ENCODE peak calls at places on chromosomes 1 and 21, in seven cellular contexts. A is K562, D is breast epithelium, O is spleen, Z is stomach, U is endothelial cell of umbilical vein, X is prostate gland. I is an unnamed sample.

GRCh38 chr1:47508900-47509488 is 71.2 kb downstream of the FOXD2 start:
- DNase-seq in A (no peak), D (no peak), O (peak; percentile 49), Z (no peak), U (no peak), X (no peak), I (no peak)

GRCh38 chr1:157715736-157716135 is 15.2 kb upstream of the FCRL3 start:
- DNase-seq in A (no peak), D (peak; percentile 71), O (no peak), Z (no peak), U (no peak), X (no peak), I (no peak)

GRCh38 chr1:246142320-246142893 is 364.7 kb downstream of the SMYD3 start:
- DNase-seq in A (peak; percentile 70), D (no peak), O (no peak), Z (no peak), U (peak; percentile 77), X (no peak), I (no peak)

GRCh38 chr1:85465791-85466134 is 804 bp upstream of the DDAH1 start:
- DNase-seq in A (no peak), D (no peak), O (no peak), Z (no peak), U (peak; percentile 28), X (no peak), I (no peak)

GRCh38 chr1:2786329-2787162 is 14.9 kb downstream of the TTC34 start:
- DNase-seq in A (peak; percentile 70), D (no peak), O (peak; percentile 90), Z (peak; percentile 57), U (peak; percentile 10), X (no peak), I (peak; percentile 69)

GRCh38 chr1:14372526-14372925 is 226.0 kb upstream of the KAZN start:
- DNase-seq in A (no peak), D (no peak), O (no peak), Z (no peak), U (no peak), X (no peak), I (no peak)

GRCh38 chr1:59976194-59977074 is 49.9 kb upstream of the CYP2J2 start:
- DNase-seq in A (peak; percentile 71), D (peak; percentile 39), O (peak; percentile 81), Z (peak; percentile 70), U (peak; percentile 63), X (peak; percentile 55), I (peak; percentile 75)

GRCh38 chr1:39398278-39399010 is 93.0 kb upstream of the BMP8A start:
- DNase-seq in A (peak; percentile 71), D (peak; percentile 37), O (no peak), Z (peak; percentile 59), U (peak; percentile 95), X (no peak), I (peak; percentile 82)

GRCh38 chr21:42840411-42841155 is 38.8 kb downstream of the WDR4 start:
- DNase-seq in A (peak; percentile 5), D (no peak), O (peak; percentile 41), Z (no peak), U (no peak), X (no peak), I (no peak)

GRCh38 chr21:42848932-42849758 is 30.2 kb downstream of the WDR4 start:
- DNase-seq in A (no peak), D (no peak), O (peak; percentile 68), Z (no peak), U (no peak), X (no peak), I (no peak)

GRCh38 chr1:195799016-195799415 is 809.2 kb downstream of the KCNT2 start:
- DNase-seq in A (no peak), D (no peak), O (no peak), Z (no peak), U (no peak), X (no peak), I (no peak)

GRCh38 chr1:230421485-230421884 is 4.6 kb downstream of the PGBD5 start:
- DNase-seq in A (no peak), D (no peak), O (no peak), Z (no peak), U (no peak), X (no peak), I (no peak)

GRCh38 chr1:230424440-230425251 is 1.5 kb downstream of the PGBD5 start:
- DNase-seq in A (no peak), D (no peak), O (no peak), Z (no peak), U (no peak), X (peak; percentile 34), I (no peak)

GRCh38 chr1:230423261-230423660 is 2.9 kb downstream of the PGBD5 start:
- DNase-seq in A (no peak), D (no peak), O (no peak), Z (no peak), U (no peak), X (no peak), I (no peak)

GRCh38 chr1:230423936-230424335 is 2.2 kb downstream of the PGBD5 start:
- DNase-seq in A (no peak), D (no peak), O (no peak), Z (no peak), U (no peak), X (no peak), I (no peak)

DNA sequence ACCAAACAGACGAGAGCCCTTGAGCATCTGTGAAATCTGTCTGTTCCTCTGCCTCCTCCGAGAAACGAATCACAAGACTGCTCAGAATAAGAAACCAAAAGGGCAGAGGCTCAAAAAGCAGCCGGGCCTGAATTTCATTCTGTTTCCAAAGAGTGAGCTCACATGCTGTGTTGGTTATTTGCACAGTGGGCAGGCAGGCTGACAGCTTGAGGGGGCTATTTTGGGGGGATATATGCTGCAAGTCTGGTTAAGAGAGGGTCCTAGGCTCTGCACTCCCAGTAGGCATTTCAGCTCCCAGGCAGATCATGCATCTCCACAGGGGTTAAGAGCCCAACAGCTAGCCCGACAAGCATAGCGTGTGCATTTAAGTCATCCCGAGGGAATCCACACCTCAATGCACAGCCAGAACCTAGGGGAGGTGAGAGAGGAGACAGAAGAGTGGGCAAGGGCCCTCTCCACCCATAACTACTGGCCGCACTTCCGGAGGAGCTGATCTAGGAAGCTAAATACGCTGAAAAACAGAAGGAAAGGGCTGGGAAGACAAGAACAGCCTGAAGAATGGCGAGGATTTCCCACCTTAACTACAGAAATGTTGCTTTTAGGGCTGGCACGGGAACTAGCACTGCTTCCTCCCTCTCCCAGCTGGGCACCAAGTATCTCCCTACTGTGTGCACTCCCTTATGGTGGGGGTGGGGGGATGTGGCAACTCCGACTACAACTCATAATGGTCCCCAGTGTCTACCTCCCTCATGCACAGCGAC is 3.7 kb downstream of the PGBD5 start:
- DNase-seq in A (no peak), D (no peak), O (no peak), Z (no peak), U (no peak), X (no peak), I (no peak)
- TF ChIP-seq POLR2A in A (peak; percentile 49), D (no peak), O (no peak), Z (no peak), U (no peak), X (no peak), I (no peak)

GRCh38 chr1:154948079-154948478 is 7.8 kb downstream of the PBXIP1 start:
- DNase-seq in A (no peak), D (no peak), O (no peak), Z (no peak), U (no peak), X (no peak), I (no peak)
- H3K27ac ChIP-seq in A (no peak overlapping the region), D (no peak overlapping the region), O (no peak overlapping the region), Z (no peak overlapping the region), U (no peak overlapping the region), X (no peak overlapping the region), I (no peak overlapping the region)

DNA sequence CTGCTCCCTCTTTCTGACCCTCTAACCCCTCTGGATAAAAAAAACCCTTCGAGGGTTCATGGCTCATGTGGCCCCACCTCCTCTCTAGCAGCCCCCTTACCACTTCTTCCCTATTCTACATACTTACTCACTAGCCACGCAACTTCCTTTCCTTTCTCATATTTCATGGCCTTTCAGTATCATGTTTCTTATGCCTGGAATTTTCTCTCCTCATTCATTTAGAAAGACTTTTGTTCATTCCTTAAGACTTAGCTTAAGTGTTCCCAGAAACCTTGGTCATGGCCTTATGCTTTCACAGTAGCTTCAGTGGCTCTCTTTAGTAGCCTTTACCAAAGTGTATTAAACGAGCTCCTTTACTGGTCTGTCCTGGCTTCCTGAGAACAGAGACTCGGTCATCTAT is 6.1 kb downstream of the ACP6 start:
- DNase-seq in A (no peak), D (no peak), O (no peak), Z (no peak), U (no peak), X (no peak), I (no peak)
- TF ChIP-seq POLR2AphosphoS5 in A (no peak), D (no peak), O (no peak), Z (no peak), U (no peak), X (no peak), I (no peak)

DNA sequence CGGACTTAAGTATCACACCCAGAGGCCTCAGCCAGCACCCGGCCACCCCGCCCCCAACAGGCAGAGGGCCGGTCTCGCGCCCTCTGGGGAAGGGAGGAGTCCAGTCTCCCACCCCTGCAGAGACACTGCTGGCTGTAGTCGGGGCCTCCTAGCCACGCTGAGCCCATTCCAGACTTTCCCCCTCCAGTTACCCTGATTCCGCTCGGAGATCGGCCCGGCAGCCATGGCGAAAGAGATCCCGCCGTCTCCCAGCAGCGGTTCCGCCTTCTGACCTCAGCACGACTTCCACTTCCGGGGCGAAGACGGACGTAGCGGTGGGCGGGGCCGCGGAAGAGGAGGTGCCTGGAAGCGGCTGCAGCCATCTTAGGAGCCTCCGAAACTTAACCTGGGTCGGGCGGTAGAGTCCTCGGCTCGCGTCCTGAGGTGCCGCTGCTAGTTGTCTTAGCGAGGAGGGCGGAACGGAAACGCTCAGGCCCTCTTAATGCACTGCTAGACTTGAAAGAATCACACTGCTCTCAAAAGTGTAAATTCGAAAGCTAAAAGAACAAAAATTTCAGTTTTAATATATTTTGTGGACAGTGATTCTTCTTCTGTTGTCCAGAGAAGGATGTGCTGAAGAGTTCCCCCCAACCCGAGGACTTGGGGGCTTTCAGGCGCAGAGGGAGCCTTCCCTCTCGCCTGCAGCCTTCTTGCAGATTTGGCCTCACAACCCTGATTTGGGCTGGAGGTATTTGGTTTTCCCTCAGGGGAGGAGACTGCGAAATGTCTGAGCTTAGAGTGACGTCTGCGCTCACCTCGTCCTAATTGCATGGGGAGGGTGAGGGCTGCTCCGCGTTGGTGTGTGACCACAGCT is at the start of gene SF3B4:
- DNase-seq in A (peak; percentile 89), D (peak; percentile 95), O (peak; percentile 99), Z (peak; percentile 97), U (peak; percentile 94), X (peak; percentile 97), I (peak; percentile 98)
- TF ChIP-seq POLR2A in A (peak; percentile 95), D (peak; percentile 97), O (no peak), Z (peak; percentile 90), U (peak; percentile 97), X (peak; percentile 88), I (peak; percentile 96)

GRCh38 chr1:177996957-177997356 is 27.1 kb upstream of the SEC16B start:
- DNase-seq in A (no peak), D (no peak), O (no peak), Z (no peak), U (no peak), X (no peak), I (no peak)
- H3K27ac ChIP-seq in A (no peak overlapping the region), D (no peak overlapping the region), O (no peak overlapping the region), Z (no peak overlapping the region), U (no peak overlapping the region), X (no peak overlapping the region), I (no peak overlapping the region)